ENCODE peak calls at places on chromosomes 3 and 15, in five cellular contexts. C is neural crest cell, W is SW480, J is HEK293T, M is GM19239. I is an unnamed sample.

GRCh38 chr15:86491118-86491517 is 411.4 kb downstream of the AGBL1 start:
- DNase-seq in C (no peak), W (no peak), J (no peak), M (no peak), I (no peak)

GRCh38 chr3:59456852-59457485 is 407.1 kb upstream of the CFAP20DC start:
- DNase-seq in C (no peak), W (no peak), J (no peak), M (no peak), I (no peak)

GRCh38 chr15:91912336-91912735 is 58.8 kb downstream of the SLCO3A1 start:
- DNase-seq in C (no peak), W (no peak), J (no peak), M (no peak), I (no peak)

GRCh38 chr3:132879651-132880050 is 157.4 kb upstream of the NPHP3 start:
- DNase-seq in C (no peak), W (no peak), J (no peak), M (no peak), I (no peak)

GRCh38 chr15:85704720-85705119 is 90.0 kb downstream of the KLHL25 start:
- DNase-seq in C (no peak), W (no peak), J (no peak), M (no peak), I (no peak)

GRCh38 chr3:167559922-167560321 is 86.1 kb upstream of the SERPINI2 start:
- DNase-seq in C (peak), W (no peak), J (no peak), M (no peak), I (no peak)

GRCh38 chr3:44454258-44454657 is 23.2 kb downstream of the ZNF445 start:
- DNase-seq in C (no peak), W (no peak), J (no peak), M (no peak), I (no peak)

GRCh38 chr3:100002599-100003350 is 111.5 kb downstream of the FILIP1L start:
- DNase-seq in C (no peak), W (peak), J (no peak), M (no peak), I (no peak)

GRCh38 chr3:53493997-53494791 is at the start of gene CACNA1D:
- DNase-seq in C (peak), W (peak), J (peak), M (peak), I (no peak)

GRCh38 chr3:4071481-4072184 is 231.5 kb upstream of the SETMAR start:
- DNase-seq in C (no peak), W (peak), J (no peak), M (no peak), I (no peak)

GRCh38 chr3:185920168-185920567 is 17.6 kb downstream of the TRA2B start:
- DNase-seq in C (no peak), W (no peak), J (no peak), M (no peak), I (no peak)

GRCh38 chr3:134214239-134214638 is 36.4 kb downstream of the RYK start:
- DNase-seq in C (no peak), W (no peak), J (no peak), M (no peak), I (no peak)

GRCh38 chr15:69593981-69594966 is 141.7 kb downstream of the RPLP1 start:
- DNase-seq in C (no peak), W (peak), J (no peak), M (no peak), I (no peak)

GRCh38 chr3:196686436-196686835 is 25.6 kb downstream of the CEP19 start:
- DNase-seq in C (no peak), W (no peak), J (no peak), M (no peak), I (no peak)

GRCh38 chr3:20622304-20622703 is 436.3 kb upstream of the SGO1 start:
- DNase-seq in C (no peak), W (no peak), J (no peak), M (no peak), I (no peak)

GRCh38 chr3:46981932-46982471 is 2.5 kb downstream of the NBEAL2 start:
- DNase-seq in C (no peak), W (no peak), J (no peak), M (no peak), I (no peak)

GRCh38 chr3:62044874-62045273 is 328.5 kb downstream of the FEZF2 start:
- DNase-seq in C (no peak), W (no peak), J (no peak), M (no peak), I (no peak)

GRCh38 chr3:110248666-110249065 is 823.0 kb upstream of the NECTIN3 start:
- DNase-seq in C (no peak), W (no peak), J (no peak), M (no peak), I (no peak)